ENCODE peak calls at places on chromosome 16, in four cellular contexts. C is WERI-Rb-1; A is uterus; H is CD4-positive, CD25-positive, alpha-beta regulatory T cell. E is an unnamed sample.

GRCh38 chr16:10729649-10730048 is 14.0 kb upstream of the NUBP1 start:
- DNase-seq in C (no peak), A (no peak), H (no peak), E (no peak)

GRCh38 chr16:84732674-84733352 is 33.0 kb downstream of the USP10 start:
- DNase-seq in C (no peak), A (no peak), H (no peak), E (no peak)

GRCh38 chr16:14454391-14454790 is 175.7 kb downstream of the PARN start:
- DNase-seq in C (no peak), A (no peak), H (no peak), E (no peak)

GRCh38 chr16:87434146-87434667 is 42.1 kb downstream of the MAP1LC3B start:
- DNase-seq in C (no peak), A (no peak), H (no peak), E (no peak)

GRCh38 chr16:75801307-75801706 is 75.0 kb upstream of the CPHXL start:
- DNase-seq in C (no peak), A (no peak), H (no peak), E (no peak)

GRCh38 chr16:476039-476438 is 50.6 kb downstream of the RAB11FIP3 start:
- DNase-seq in C (no peak), A (no peak), H (no peak), E (no peak)

GRCh38 chr16:55043499-55043898 is 112.8 kb downstream of the IRX5 start:
- DNase-seq in C (no peak), A (no peak), H (no peak), E (no peak)

GRCh38 chr16:2516391-2517240 is 2.9 kb downstream of the ATP6V0C start:
- DNase-seq in C (no peak), A (no peak), H (no peak), E (no peak)

GRCh38 chr16:51762081-51762995 is 611.3 kb upstream of the SALL1 start:
- DNase-seq in C (peak; percentile 86), A (peak; percentile 79), H (peak; percentile 42), E (peak; percentile 37)

GRCh38 chr16:26374279-26374925 is 682.6 kb downstream of the HS3ST4 start:
- DNase-seq in C (no peak), A (no peak), H (no peak), E (no peak)

GRCh38 chr16:55735120-55735781 is 79.5 kb downstream of the SLC6A2 start:
- DNase-seq in C (no peak), A (no peak), H (no peak), E (no peak)

GRCh38 chr16:10197003-10197402 is 14.8 kb upstream of the GRIN2A start:
- DNase-seq in C (no peak), A (no peak), H (no peak), E (no peak)

GRCh38 chr16:27453476-27453825 is 51.5 kb downstream of the IL21R start:
- DNase-seq in C (no peak), A (no peak), H (no peak), E (no peak)

GRCh38 chr16:11986521-11987057 is 10.1 kb downstream of the SNX29 start:
- DNase-seq in C (no peak), A (no peak), H (no peak), E (no peak)

GRCh38 chr16:75289189-75289588 is 37.8 kb upstream of the BCAR1 start:
- DNase-seq in C (no peak), A (no peak), H (no peak), E (no peak)

GRCh38 chr16:28304214-28304613 is 11.9 kb downstream of the SBK1 start:
- DNase-seq in C (no peak), A (no peak), H (no peak), E (no peak)

GRCh38 chr16:10150906-10151305 is 31.3 kb downstream of the GRIN2A start:
- DNase-seq in C (no peak), A (no peak), H (no peak), E (no peak)

GRCh38 chr16:69924041-69924775 is 26.9 kb upstream of the CLEC18A start:
- DNase-seq in C (no peak), A (no peak), H (no peak), E (no peak)

GRCh38 chr16:69927056-69927757 is 23.9 kb upstream of the CLEC18A start:
- DNase-seq in C (no peak), A (peak; percentile 82), H (no peak), E (peak; percentile 91)

GRCh38 chr16:69925311-69925710 is 25.8 kb upstream of the CLEC18A start:
- DNase-seq in C (no peak), A (no peak), H (no peak), E (no peak)

GRCh38 chr16:69926241-69926640 is 24.9 kb upstream of the CLEC18A start:
- DNase-seq in C (no peak), A (no peak), H (no peak), E (no peak)

DNA sequence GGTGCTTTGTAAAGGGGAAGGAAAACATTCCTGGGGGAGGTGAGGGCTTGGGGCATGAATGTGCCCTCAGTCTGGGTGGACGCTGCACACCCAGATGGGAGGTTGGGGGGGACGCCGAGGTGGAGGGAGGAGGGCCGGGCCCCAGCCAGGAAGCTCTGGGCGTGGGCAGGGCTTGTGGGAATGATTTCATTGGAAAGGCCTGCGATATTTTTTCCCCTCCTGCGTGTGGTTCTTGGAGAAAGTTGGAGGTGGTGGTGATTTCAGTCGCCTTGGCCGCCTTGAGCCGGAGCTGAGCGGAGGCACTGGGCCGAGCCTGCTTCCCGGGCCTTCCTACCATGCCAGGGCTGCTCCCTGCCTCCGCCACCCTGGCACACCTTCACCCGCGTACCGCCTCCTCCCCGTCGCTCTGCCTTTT is 26.4 kb upstream of the CLEC18A start:
- DNase-seq in C (no peak), A (peak; percentile 85), H (no peak), E (peak; percentile 94)
- H3K27ac ChIP-seq in C (no peak overlapping the region), A (peak overlapping the region; percentile 92), H (no peak overlapping the region), E (peak overlapping the region; percentile 96)

DNA sequence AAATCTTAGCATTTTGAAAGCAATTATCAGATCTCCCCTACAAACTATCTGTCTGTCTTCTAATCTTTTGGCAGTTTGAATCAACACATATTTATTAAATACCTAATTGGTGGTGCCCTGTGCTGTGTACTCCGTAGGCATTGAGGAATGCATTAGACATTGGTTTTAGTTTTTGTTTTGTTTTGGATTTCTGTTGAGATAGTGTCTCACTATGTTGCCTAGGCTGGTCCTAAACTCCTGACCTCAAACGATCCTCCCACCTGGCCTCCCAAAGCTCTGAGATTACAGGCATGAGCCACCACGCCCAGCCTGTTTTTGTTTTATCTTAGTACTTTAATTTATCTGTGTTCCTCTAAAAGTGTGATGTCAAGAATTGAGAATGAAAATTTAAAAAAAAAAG is 124.8 kb upstream of the RBL2 start:
- DNase-seq in C (no peak), A (no peak), H (no peak), E (no peak)
- H3K36me3 ChIP-seq in C (peaks cover 52% of the 10 kb centered on the region), A (no peaks in the 10 kb centered on the region), H (peaks cover 14% of the 10 kb centered on the region), E (peaks cover 97% of the 10 kb centered on the region)

GRCh38 chr16:48586083-48586482 is 23.9 kb downstream of the N4BP1 start:
- DNase-seq in C (no peak), A (no peak), H (no peak), E (no peak)

GRCh38 chr16:48591976-48592375 is 18.0 kb downstream of the N4BP1 start:
- DNase-seq in C (no peak), A (no peak), H (no peak), E (no peak)

GRCh38 chr16:48592839-48593429 is 17.0 kb downstream of the N4BP1 start:
- DNase-seq in C (no peak), A (no peak), H (peak; percentile 26), E (no peak)

GRCh38 chr16:48596326-48596725 is 13.7 kb downstream of the N4BP1 start:
- DNase-seq in C (no peak), A (no peak), H (peak; percentile 12), E (no peak)

DNA sequence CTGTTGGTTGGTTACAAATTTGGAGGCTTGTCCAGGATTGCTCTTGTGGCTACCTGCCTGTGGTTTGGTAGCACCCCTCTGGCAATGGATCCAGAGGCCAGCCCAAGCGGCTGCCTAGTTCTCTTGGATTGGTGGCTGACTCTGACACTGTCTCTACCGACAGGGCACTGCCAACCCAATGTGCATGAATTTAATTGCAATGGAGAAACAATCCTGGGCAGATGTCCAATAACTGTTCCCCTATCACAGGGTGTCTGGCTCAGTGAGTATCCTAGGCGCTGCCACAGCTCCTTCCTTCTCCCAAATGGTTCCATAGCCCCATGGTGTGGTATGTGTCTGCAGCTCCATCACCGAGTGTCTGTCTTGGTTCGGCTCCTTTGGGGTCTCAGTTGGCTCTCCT is 19.5 kb downstream of the N4BP1 start:
- DNase-seq in C (no peak), A (no peak), H (no peak), E (no peak)
- H3K9me3 ChIP-seq in C (peaks cover 12% of the 10 kb centered on the region), A (no peaks in the 10 kb centered on the region), H (peaks cover 14% of the 10 kb centered on the region), E (no peaks in the 10 kb centered on the region)

GRCh38 chr16:56916571-56917403 is 15.2 kb upstream of the HERPUD1 start:
- DNase-seq in C (no peak), A (no peak), H (peak; percentile 80), E (peak; percentile 56)
- H3K27ac ChIP-seq in C (no peak overlapping the region), A (peak overlapping the region; percentile 17), H (peak overlapping the region; percentile 36), E (no peak overlapping the region)

GRCh38 chr16:67228905-67229304 is 2.0 kb downstream of the TMEM208 start:
- DNase-seq in C (no peak), A (no peak), H (no peak), E (no peak)
- H3K36me3 ChIP-seq in C (peaks cover 40% of the 10 kb centered on the region), A (no peaks in the 10 kb centered on the region), H (peaks cover 38% of the 10 kb centered on the region), E (peaks cover 49% of the 10 kb centered on the region)

GRCh38 chr16:35314298-35314697 is 1854.9 kb downstream of the TP53TG3F start:
- DNase-seq in C (no peak), A (no peak), H (no peak), E (no peak)

DNA sequence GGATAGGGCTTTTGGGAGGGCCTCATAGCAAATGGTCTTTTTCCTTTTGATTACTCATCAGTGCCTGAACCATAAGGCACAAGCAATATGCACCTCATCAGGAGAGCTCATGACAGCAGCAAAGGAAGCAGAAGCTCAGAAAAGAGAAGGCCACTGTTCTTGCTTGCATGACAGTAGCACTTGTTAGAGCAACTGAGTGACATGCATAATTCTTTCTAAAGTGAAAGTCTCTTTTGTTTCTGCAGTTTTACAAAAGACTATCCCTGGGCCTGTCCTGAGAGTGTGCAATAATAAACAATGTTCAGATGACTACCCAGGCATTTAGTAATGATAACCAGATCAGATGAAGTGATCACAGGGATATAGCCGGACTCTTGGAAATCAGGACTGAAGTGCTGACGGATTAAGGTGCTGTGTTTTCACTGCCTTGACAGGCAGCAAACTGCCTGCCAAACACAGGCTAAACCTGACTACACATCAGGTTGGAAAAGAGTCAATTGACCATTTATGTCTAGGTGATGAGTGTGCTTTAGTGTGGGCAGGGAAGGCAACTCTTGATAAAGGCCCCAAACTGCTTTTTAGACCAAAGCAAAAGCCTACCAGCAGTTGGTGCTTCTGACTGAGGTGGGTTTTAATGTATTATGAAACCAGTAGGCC is 1860.3 kb downstream of the TP53TG3F start:
- DNase-seq in C (no peak), A (no peak), H (no peak), E (no peak)
- H3K9me3 ChIP-seq in C (no peaks in the 10 kb centered on the region), A (no peaks in the 10 kb centered on the region), H (no peaks in the 10 kb centered on the region), E (no peaks in the 10 kb centered on the region)